ENCODE peak calls at places on chromosome 11, in nine cellular contexts. P is GM23338; M is stomach; W is fibroblast of lung; B is right atrium auricular region; N is mammary epithelial cell; Y is CD8-positive, alpha-beta T cell; K is uterus; J is cardiac muscle cell. E is an unnamed sample.

GRCh38 chr11:123707206-123707605 is 34.3 kb downstream of the ZNF202 start:
- DNase-seq in P (no peak), M (no peak), W (no peak), B (no peak), N (no peak), Y (no peak), K (no peak), J (no peak), E (no peak)

GRCh38 chr11:69373251-69373635 is 79.3 kb downstream of the MYEOV start:
- DNase-seq in P (no peak), M (no peak), W (no peak), B (peak; percentile 21), N (no peak), Y (peak; percentile 35), K (no peak), J (no peak), E (no peak)

GRCh38 chr11:10594407-10594806 is 25.9 kb upstream of the LYVE1 start:
- DNase-seq in P (no peak), M (no peak), W (no peak), B (no peak), N (peak; percentile 97), Y (no peak), K (no peak), J (no peak), E (no peak)

GRCh38 chr11:44861829-44862545 is 88.7 kb downstream of the TP53I11 start:
- DNase-seq in P (peak; percentile 64), M (peak; percentile 58), W (peak; percentile 98), B (peak; percentile 89), N (peak; percentile 97), Y (peak; percentile 79), K (peak; percentile 84), J (peak; percentile 99), E (peak; percentile 91)

GRCh38 chr11:68916439-68916838 is 12.7 kb downstream of the IGHMBP2 start:
- DNase-seq in P (no peak), M (no peak), W (no peak), B (no peak), N (no peak), Y (no peak), K (no peak), J (no peak), E (peak; percentile 32)

GRCh38 chr11:72446929-72447753 is 12.8 kb upstream of the CLPB start:
- DNase-seq in P (peak; percentile 79), M (no peak), W (peak; percentile 73), B (no peak), N (peak; percentile 61), Y (no peak), K (no peak), J (peak; percentile 76), E (peak; percentile 82)

GRCh38 chr11:31802990-31803812 is 7.9 kb downstream of the PAX6 start:
- DNase-seq in P (peak; percentile 67), M (no peak), W (no peak), B (peak; percentile 51), N (no peak), Y (peak; percentile 45), K (no peak), J (no peak), E (no peak)

GRCh38 chr11:45805305-45806071 is 539 bp downstream of the SLC35C1 start:
- DNase-seq in P (peak; percentile 50), M (peak; percentile 34), W (peak; percentile 63), B (no peak), N (peak; percentile 52), Y (peak; percentile 52), K (peak; percentile 40), J (peak; percentile 67), E (peak; percentile 58)

GRCh38 chr11:46001427-46002049 is 79.1 kb downstream of the LARGE2 start:
- DNase-seq in P (peak; percentile 92), M (no peak), W (no peak), B (no peak), N (no peak), Y (no peak), K (no peak), J (peak; percentile 65), E (peak; percentile 80)

GRCh38 chr11:4049006-4049405 is 45.6 kb upstream of the RRM1 start:
- DNase-seq in P (no peak), M (no peak), W (no peak), B (no peak), N (no peak), Y (no peak), K (no peak), J (no peak), E (no peak)

GRCh38 chr11:45031912-45032519 is 81.3 kb upstream of the TP53I11 start:
- DNase-seq in P (no peak), M (peak; percentile 21), W (no peak), B (peak; percentile 40), N (no peak), Y (no peak), K (no peak), J (no peak), E (no peak)

GRCh38 chr11:65658174-65659021 is 4.3 kb downstream of the RELA start:
- DNase-seq in P (no peak), M (no peak), W (no peak), B (no peak), N (no peak), Y (no peak), K (no peak), J (no peak), E (no peak)

GRCh38 chr11:35654711-35655110 is 7.9 kb upstream of the TRIM44 start:
- DNase-seq in P (peak; percentile 47), M (no peak), W (peak; percentile 24), B (no peak), N (no peak), Y (no peak), K (no peak), J (no peak), E (peak; percentile 59)

GRCh38 chr11:6152126-6152525 is 18.0 kb downstream of the OR52B2 start:
- DNase-seq in P (no peak), M (no peak), W (no peak), B (no peak), N (no peak), Y (no peak), K (no peak), J (no peak), E (no peak)
- H3K4me1 ChIP-seq in P (peaks cover 7% of the 10 kb centered on the region), M (no peaks in the 10 kb centered on the region), W (no peaks in the 10 kb centered on the region), B (no peaks in the 10 kb centered on the region), N (no peaks in the 10 kb centered on the region), Y (no peaks in the 10 kb centered on the region), K (no peaks in the 10 kb centered on the region), J (no peaks in the 10 kb centered on the region), E (no peaks in the 10 kb centered on the region)

GRCh38 chr11:80603472-80603871 is 1162.6 kb upstream of the TENM4 start:
- DNase-seq in P (no peak), M (no peak), W (no peak), B (no peak), N (no peak), Y (no peak), K (no peak), J (no peak), E (no peak)

GRCh38 chr11:80606726-80607125 is 1165.9 kb upstream of the TENM4 start:
- DNase-seq in P (no peak), M (no peak), W (no peak), B (no peak), N (no peak), Y (no peak), K (no peak), J (no peak), E (peak; percentile 4)
- TF ChIP-seq CTCF in P (no peak), M (no peak), W (no peak), B (no peak), N (no peak), Y (no peak), K (no peak), J (no peak), E (no peak)

GRCh38 chr11:61972112-61972795 is 4.8 kb upstream of the FTH1 start:
- DNase-seq in P (peak; percentile 27), M (no peak), W (no peak), B (no peak), N (no peak), Y (peak; percentile 38), K (no peak), J (peak; percentile 97), E (no peak)

GRCh38 chr11:61969391-61969758 is 1.9 kb upstream of the FTH1 start:
- DNase-seq in P (no peak), M (no peak), W (no peak), B (no peak), N (peak; percentile 32), Y (no peak), K (no peak), J (no peak), E (no peak)

GRCh38 chr11:61969838-61970452 is 2.5 kb upstream of the FTH1 start:
- DNase-seq in P (no peak), M (no peak), W (peak; percentile 90), B (no peak), N (peak; percentile 93), Y (no peak), K (no peak), J (peak; percentile 89), E (peak; percentile 73)

GRCh38 chr11:61972796-61973602 is 5.6 kb upstream of the FTH1 start:
- DNase-seq in P (no peak), M (no peak), W (peak; percentile 93), B (no peak), N (peak; percentile 99), Y (peak; percentile 36), K (no peak), J (no peak), E (no peak)

DNA sequence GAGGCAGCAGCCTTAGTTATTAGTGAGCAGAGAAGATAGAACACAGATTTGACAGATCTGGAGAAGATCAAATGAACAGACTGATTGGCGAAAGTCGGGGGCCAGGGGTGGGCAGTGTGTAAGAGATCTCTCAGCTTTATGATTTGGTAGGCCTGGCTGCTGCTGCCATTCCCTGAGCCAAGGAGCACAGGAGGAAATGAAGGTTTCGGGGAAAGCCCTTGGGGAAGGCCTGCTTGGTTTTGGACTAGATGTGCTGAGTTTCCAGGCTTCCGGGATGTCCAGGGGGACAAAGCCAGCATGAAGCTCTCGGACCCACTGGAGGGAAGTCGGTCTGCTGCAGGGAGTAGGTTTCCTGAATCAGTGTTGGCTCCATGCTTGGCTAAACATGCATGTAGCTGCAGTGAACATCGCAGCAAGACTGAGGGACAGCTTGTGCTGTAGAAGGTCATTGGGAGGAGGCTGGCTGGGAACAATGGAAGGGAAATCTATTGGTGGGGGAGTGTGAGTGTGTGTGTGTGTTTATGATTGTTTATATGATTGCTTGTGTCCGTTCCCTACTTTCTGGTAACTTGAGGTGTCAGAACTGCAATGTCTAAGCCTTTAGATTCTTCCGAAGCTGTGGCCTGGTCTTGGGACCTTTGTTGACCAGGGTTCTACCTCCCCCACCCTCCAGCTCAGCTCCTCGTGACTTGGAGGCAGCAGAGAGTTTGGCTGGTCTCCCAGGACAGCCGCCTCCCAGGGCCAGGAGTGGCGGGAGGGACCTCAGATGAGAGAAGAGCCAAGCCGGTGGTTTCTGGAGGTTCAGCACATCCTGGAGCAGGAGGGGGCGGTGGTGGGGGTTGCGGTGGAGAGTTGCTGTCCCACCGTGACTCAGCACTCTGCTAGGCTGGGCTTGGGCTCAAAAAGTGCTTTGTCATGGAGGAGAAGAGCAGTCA is 4.0 kb upstream of the FTH1 start:
- DNase-seq in P (peak; percentile 98), M (peak; percentile 96), W (peak; percentile 100), B (peak; percentile 99), N (peak; percentile 97), Y (peak; percentile 48), K (peak; percentile 99), J (peak; percentile 100), E (peak; percentile 99)
- H3K4me1 ChIP-seq in P (peaks cover 39% of the 10 kb centered on the region), M (peaks cover 83% of the 10 kb centered on the region), W (peaks cover 35% of the 10 kb centered on the region), B (no peaks in the 10 kb centered on the region), N (peaks cover 78% of the 10 kb centered on the region), Y (peaks cover 11% of the 10 kb centered on the region), K (peaks cover 25% of the 10 kb centered on the region), J (peaks cover 27% of the 10 kb centered on the region), E (peaks cover 48% of the 10 kb centered on the region)

DNA sequence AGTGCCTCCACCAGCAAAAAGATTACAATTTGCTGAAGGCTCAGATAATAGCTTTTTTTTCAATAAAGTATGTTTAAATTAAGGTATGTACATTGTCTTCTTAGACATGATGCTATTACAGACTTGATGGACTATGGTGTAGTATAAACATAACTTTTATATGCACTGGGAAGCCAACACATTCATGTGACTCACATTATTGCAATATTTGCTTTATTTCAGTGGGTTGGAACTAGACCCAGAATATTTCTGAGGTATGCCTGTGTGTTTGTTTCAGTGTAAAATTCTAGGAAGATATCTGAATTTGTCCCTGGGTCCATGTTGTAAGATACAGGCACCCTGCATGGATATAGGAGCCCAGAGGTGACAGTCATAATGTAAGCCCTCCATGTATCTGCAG is 120.0 kb upstream of the BDNF start:
- DNase-seq in P (no peak), M (no peak), W (peak; percentile 6), B (no peak), N (no peak), Y (no peak), K (no peak), J (no peak), E (no peak)
- TF ChIP-seq CTCF in P (no peak), M (no peak), W (no peak), B (no peak), N (no peak), Y (no peak), K (no peak), J (no peak), E (no peak)